ENCODE peak calls at places on chromosomes 13 and 19, in six cellular contexts. One of them, this sample, is unnamed.

GRCh38 chr19:46890423-46891170 is 29.8 kb downstream of the ARHGAP35 start:
- DNase-seq in GM12878: no peak
- DNase-seq in H1: no peak
- DNase-seq in HepG2: peak; percentile 99
- DNase-seq in K562: no peak
- DNase-seq in GM12891: no peak
- DNase-seq in this sample: no peak

GRCh38 chr13:77093735-77094134 is 66.8 kb upstream of the FBXL3 start:
- DNase-seq in GM12878: no peak
- DNase-seq in GM12891: no peak
- DNase-seq in K562: no peak
- DNase-seq in H1: no peak
- DNase-seq in HepG2: no peak
- DNase-seq in this sample: no peak

GRCh38 chr13:111210945-111211469 is 95.9 kb downstream of the ARHGEF7 start:
- DNase-seq in K562: no peak
- DNase-seq in H1: no peak
- DNase-seq in GM12878: no peak
- DNase-seq in HepG2: no peak
- DNase-seq in GM12891: no peak
- DNase-seq in this sample: no peak

GRCh38 chr13:25872871-25873607 is 178.8 kb downstream of the SHISA2 start:
- DNase-seq in GM12891: no peak
- DNase-seq in HepG2: no peak
- DNase-seq in H1: no peak
- DNase-seq in GM12878: no peak
- DNase-seq in K562: no peak
- DNase-seq in this sample: no peak

GRCh38 chr13:45078003-45078402 is 42.3 kb upstream of the GTF2F2 start:
- DNase-seq in GM12891: no peak
- DNase-seq in K562: no peak
- DNase-seq in HepG2: no peak
- DNase-seq in H1: no peak
- DNase-seq in GM12878: no peak
- DNase-seq in this sample: no peak

GRCh38 chr13:49292742-49293498 is 45.2 kb downstream of the CDADC1 start:
- DNase-seq in H1: no peak
- DNase-seq in GM12878: no peak
- DNase-seq in K562: peak; percentile 26
- DNase-seq in HepG2: no peak
- DNase-seq in GM12891: no peak
- DNase-seq in this sample: no peak

GRCh38 chr13:102707465-102707864 is 12.6 kb upstream of the METTL21C start:
- DNase-seq in GM12891: no peak
- DNase-seq in K562: no peak
- DNase-seq in HepG2: no peak
- DNase-seq in H1: no peak
- DNase-seq in GM12878: no peak
- DNase-seq in this sample: no peak

GRCh38 chr13:76828316-76828741 is 57.9 kb downstream of the KCTD12 start:
- DNase-seq in HepG2: no peak
- DNase-seq in K562: no peak
- DNase-seq in GM12891: no peak
- DNase-seq in H1: no peak
- DNase-seq in GM12878: no peak
- DNase-seq in this sample: no peak

GRCh38 chr13:33281951-33282595 is 3.5 kb downstream of the STARD13 start:
- DNase-seq in HepG2: no peak
- DNase-seq in K562: no peak
- DNase-seq in H1: no peak
- DNase-seq in GM12878: no peak
- DNase-seq in GM12891: no peak
- DNase-seq in this sample: no peak

GRCh38 chr19:3224346-3225325 is at the start of gene CELF5:
- DNase-seq in GM12891: peak; percentile 84
- DNase-seq in GM12878: no peak
- DNase-seq in K562: peak; percentile 97
- DNase-seq in HepG2: no peak
- DNase-seq in H1: peak; percentile 86
- DNase-seq in this sample: peak; percentile 79
- TF ChIP-seq TAF1 in GM12891: no peak
- TF ChIP-seq TAF1 in GM12878: no peak
- TF ChIP-seq TAF1 in K562: no peak
- TF ChIP-seq TAF1 in HepG2: no peak
- TF ChIP-seq TAF1 in H1: no peak
- TF ChIP-seq TAF1 in this sample: no peak

DNA sequence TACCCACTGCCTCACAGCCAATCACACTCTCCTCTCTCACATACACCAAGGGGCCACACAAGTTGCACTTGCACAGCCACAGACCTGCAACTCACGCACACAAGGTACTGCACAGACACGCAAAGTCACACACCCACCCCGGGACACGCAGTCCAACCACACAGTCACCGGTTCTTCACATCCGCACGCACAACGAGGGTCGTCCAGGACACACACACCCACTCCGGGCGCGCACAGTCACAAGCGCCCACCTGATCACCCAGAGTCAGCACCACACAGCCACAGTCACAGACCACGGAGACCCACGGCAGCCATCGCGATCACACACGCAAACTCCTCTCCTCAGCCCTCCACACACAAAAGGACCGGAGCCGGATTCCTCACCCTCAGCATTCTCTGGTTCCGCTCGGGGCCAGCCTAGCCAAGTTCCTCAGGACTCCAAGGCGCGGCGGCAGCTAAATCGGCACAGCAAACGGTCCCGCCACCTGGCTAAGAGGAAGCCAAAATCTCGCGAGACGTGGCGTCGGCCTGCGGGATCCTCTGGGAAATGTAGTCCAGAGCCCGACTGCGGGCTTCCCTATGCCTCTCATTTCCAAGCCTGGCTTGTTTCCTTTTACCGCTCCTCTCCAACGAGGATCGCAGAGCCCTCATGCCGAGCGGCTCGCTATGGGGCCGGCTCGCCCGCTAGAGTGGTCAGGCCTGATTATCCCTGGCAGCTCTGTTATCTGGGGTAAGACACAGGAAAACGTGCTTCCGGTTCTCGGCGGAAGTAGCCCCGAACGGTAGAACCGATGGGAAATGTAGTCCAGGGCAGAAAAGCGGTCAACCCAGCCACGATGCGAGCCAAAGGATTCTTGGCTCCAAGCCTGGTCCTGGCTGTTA is at the start of gene ZNF850:
- DNase-seq in GM12891: peak; percentile 32
- DNase-seq in K562: peak; percentile 78
- DNase-seq in H1: peak; percentile 95
- DNase-seq in HepG2: peak; percentile 87
- DNase-seq in GM12878: peak; percentile 63
- DNase-seq in this sample: peak; percentile 59
- TF ChIP-seq POLR2A in GM12891: peak; percentile 55
- TF ChIP-seq POLR2A in K562: peak; percentile 77
- TF ChIP-seq POLR2A in H1: peak; percentile 67
- TF ChIP-seq POLR2A in HepG2: peak; percentile 65
- TF ChIP-seq POLR2A in GM12878: peak; percentile 89
- TF ChIP-seq POLR2A in this sample: peak; percentile 81

GRCh38 chr19:18292460-18292809 is 11.0 kb upstream of the JUND start:
- DNase-seq in H1: peak; percentile 82
- DNase-seq in HepG2: no peak
- DNase-seq in GM12891: no peak
- DNase-seq in GM12878: no peak
- DNase-seq in K562: no peak
- DNase-seq in this sample: no peak
- TF ChIP-seq TAF1 in H1: peak; percentile 18
- TF ChIP-seq TAF1 in HepG2: no peak
- TF ChIP-seq TAF1 in GM12891: no peak
- TF ChIP-seq TAF1 in GM12878: no peak
- TF ChIP-seq TAF1 in K562: no peak
- TF ChIP-seq TAF1 in this sample: no peak

GRCh38 chr13:43094901-43095300 is 71.5 kb downstream of the DNAJC15 start:
- DNase-seq in GM12891: no peak
- DNase-seq in H1: no peak
- DNase-seq in K562: no peak
- DNase-seq in HepG2: no peak
- DNase-seq in GM12878: peak; percentile 47
- DNase-seq in this sample: no peak
- TF ChIP-seq POLR2A in GM12891: no peak
- TF ChIP-seq POLR2A in H1: no peak
- TF ChIP-seq POLR2A in K562: no peak
- TF ChIP-seq POLR2A in HepG2: no peak
- TF ChIP-seq POLR2A in GM12878: no peak
- TF ChIP-seq POLR2A in this sample: no peak

GRCh38 chr19:30669329-30670010 is 297.3 kb downstream of the ZNF536 start:
- DNase-seq in HepG2: peak; percentile 30
- DNase-seq in K562: peak; percentile 64
- DNase-seq in H1: peak; percentile 95
- DNase-seq in GM12891: peak; percentile 23
- DNase-seq in GM12878: no peak
- DNase-seq in this sample: peak; percentile 36
- TF ChIP-seq TAF1 in HepG2: no peak
- TF ChIP-seq TAF1 in K562: no peak
- TF ChIP-seq TAF1 in H1: no peak
- TF ChIP-seq TAF1 in GM12891: no peak
- TF ChIP-seq TAF1 in GM12878: no peak
- TF ChIP-seq TAF1 in this sample: no peak

DNA sequence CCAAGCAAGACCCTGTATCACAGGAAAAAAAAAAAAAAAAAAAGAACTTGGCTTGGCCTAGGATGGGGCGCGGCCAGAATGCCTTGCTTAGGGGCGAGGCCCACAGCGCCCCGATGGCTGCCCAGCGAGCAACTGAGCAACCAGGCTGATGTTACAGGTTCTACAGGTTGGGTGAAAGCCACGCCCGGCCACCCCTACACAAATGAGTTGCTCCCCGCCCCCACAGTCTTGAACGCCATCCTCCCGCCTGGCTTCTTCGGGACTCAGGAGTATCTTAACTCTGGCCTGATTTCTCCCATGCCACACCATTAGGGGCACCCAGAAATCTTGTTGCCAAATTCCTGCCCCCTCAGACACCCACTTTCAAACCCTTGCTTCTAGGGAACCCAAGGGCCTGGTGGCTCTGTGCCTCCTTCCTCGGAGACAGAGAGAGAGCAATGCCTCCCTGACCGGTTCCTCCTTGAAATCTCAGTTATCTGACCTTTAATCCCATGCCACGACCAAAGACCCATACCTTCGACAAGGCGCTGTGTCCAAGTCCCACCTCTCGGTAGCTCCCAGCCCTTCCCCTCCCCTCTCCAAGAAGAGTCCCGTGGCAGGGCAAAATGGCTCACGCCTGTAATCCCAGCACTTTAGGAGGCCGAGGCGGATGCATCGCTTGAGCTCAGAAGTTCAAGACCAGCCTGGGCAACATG is 1.1 kb upstream of the CBLC start:
- DNase-seq in K562: no peak
- DNase-seq in HepG2: no peak
- DNase-seq in GM12891: no peak
- DNase-seq in H1: no peak
- DNase-seq in GM12878: no peak
- DNase-seq in this sample: no peak
- TF ChIP-seq POLR2A in K562: no peak
- TF ChIP-seq POLR2A in HepG2: no peak
- TF ChIP-seq POLR2A in GM12891: no peak
- TF ChIP-seq POLR2A in H1: no peak
- TF ChIP-seq POLR2A in GM12878: no peak
- TF ChIP-seq POLR2A in this sample: no peak

This sample was measured in GM12892.